ENCODE peak calls at places on chromosomes 16 and 17, in five cellular contexts. F is EL, H is adrenal gland, T is T-helper 1 cell, L is epithelial cell of esophagus. P is an unnamed sample.

GRCh38 chr17:42780816-42781638 is 617 bp downstream of the WNK4 start:
- DNase-seq in F (no peak), H (no peak), T (no peak), L (no peak), P (no peak)

GRCh38 chr16:79928142-79928735 is 327.7 kb upstream of the MAF start:
- DNase-seq in F (no peak), H (no peak), T (no peak), L (no peak), P (no peak)

GRCh38 chr16:88772871-88773811 is 11.9 kb downstream of the PIEZO1 start:
- DNase-seq in F (peak; percentile 96), H (peak; percentile 42), T (no peak), L (peak; percentile 60), P (no peak)

GRCh38 chr16:50366126-50366525 is 2.7 kb downstream of the BRD7 start:
- DNase-seq in F (no peak), H (no peak), T (no peak), L (no peak), P (no peak)

GRCh38 chr17:67223924-67224323 is 21.1 kb downstream of the HELZ start:
- DNase-seq in F (no peak), H (no peak), T (no peak), L (no peak), P (no peak)

GRCh38 chr17:5419356-5419958 is at the start of gene NUP88:
- DNase-seq in F (peak; percentile 99), H (peak; percentile 97), T (peak; percentile 96), L (peak; percentile 93), P (peak; percentile 89)

GRCh38 chr17:82461827-82462524 is 3.4 kb downstream of the NARF start:
- DNase-seq in F (no peak), H (no peak), T (no peak), L (peak; percentile 35), P (no peak)

GRCh38 chr16:3004319-3004718 is 8.4 kb upstream of the CLDN9 start:
- DNase-seq in F (no peak), H (peak; percentile 26), T (no peak), L (peak; percentile 52), P (no peak)

GRCh38 chr17:11705111-11705510 is 106.8 kb downstream of the DNAH9 start:
- DNase-seq in F (no peak), H (peak; percentile 1), T (no peak), L (no peak), P (no peak)

GRCh38 chr17:21679256-21680146 is 12.8 kb upstream of the KCNJ18 start:
- DNase-seq in F (no peak), H (no peak), T (no peak), L (no peak), P (no peak)

GRCh38 chr16:12458591-12459400 is 344.9 kb downstream of the CPPED1 start:
- DNase-seq in F (no peak), H (peak; percentile 44), T (no peak), L (no peak), P (peak; percentile 41)

GRCh38 chr16:13390093-13390985 is 488.9 kb downstream of the SHISA9 start:
- DNase-seq in F (no peak), H (no peak), T (no peak), L (no peak), P (no peak)

GRCh38 chr17:72943826-72944689 is 148.4 kb downstream of the SLC39A11 start:
- DNase-seq in F (no peak), H (no peak), T (no peak), L (no peak), P (no peak)

GRCh38 chr17:75933836-75934235 is 7.0 kb downstream of the FBF1 start:
- DNase-seq in F (no peak), H (no peak), T (no peak), L (no peak), P (no peak)

GRCh38 chr16:87416826-87417471 is 24.8 kb downstream of the MAP1LC3B start:
- DNase-seq in F (peak; percentile 47), H (peak; percentile 71), T (peak; percentile 23), L (peak; percentile 53), P (peak; percentile 30)

GRCh38 chr17:66313995-66314659 is 11.7 kb downstream of the PRKCA start:
- DNase-seq in F (no peak), H (no peak), T (no peak), L (no peak), P (no peak)

GRCh38 chr16:27515874-27516353 is 33.8 kb downstream of the GTF3C1 start:
- DNase-seq in F (peak; percentile 18), H (peak; percentile 13), T (no peak), L (peak; percentile 43), P (no peak)

GRCh38 chr17:19281161-19281560 is 44.0 kb downstream of the EPN2 start:
- DNase-seq in F (no peak), H (no peak), T (no peak), L (no peak), P (no peak)

GRCh38 chr17:66426397-66427033 is 124.1 kb downstream of the PRKCA start:
- DNase-seq in F (peak; percentile 41), H (no peak), T (peak; percentile 32), L (peak; percentile 27), P (peak; percentile 50)

GRCh38 chr16:65510850-65511249 is 389.0 kb upstream of the CDH11 start:
- DNase-seq in F (peak; percentile 2), H (no peak), T (no peak), L (peak; percentile 26), P (no peak)

GRCh38 chr16:1973461-1974156 is 1.8 kb downstream of the TBL3 start:
- DNase-seq in F (no peak), H (no peak), T (no peak), L (no peak), P (no peak)

GRCh38 chr16:5442054-5442453 is 344.5 kb upstream of the EEF2KMT start:
- DNase-seq in F (no peak), H (no peak), T (no peak), L (no peak), P (no peak)

GRCh38 chr17:16448490-16448889 is 33.1 kb downstream of the TRPV2 start:
- DNase-seq in F (no peak), H (no peak), T (no peak), L (no peak), P (no peak)

GRCh38 chr16:11022002-11022401 is 77.6 kb downstream of the CLEC16A start:
- DNase-seq in F (no peak), H (no peak), T (no peak), L (no peak), P (no peak)

GRCh38 chr17:34519286-34519685 is 60.1 kb upstream of the TMEM132E start:
- DNase-seq in F (no peak), H (peak; percentile 10), T (no peak), L (no peak), P (no peak)

GRCh38 chr16:67451704-67452435 is 20.9 kb downstream of the HSD11B2 start:
- DNase-seq in F (no peak), H (no peak), T (no peak), L (no peak), P (no peak)

GRCh38 chr17:27224526-27225315 is 69.2 kb upstream of the WSB1 start:
- DNase-seq in F (peak; percentile 47), H (no peak), T (no peak), L (peak; percentile 58), P (no peak)

GRCh38 chr16:12535535-12536411 is 267.9 kb downstream of the CPPED1 start:
- DNase-seq in F (no peak), H (no peak), T (no peak), L (no peak), P (no peak)

GRCh38 chr16:35146723-35147458 is 1687.5 kb downstream of the TP53TG3F start:
- DNase-seq in F (no peak), H (no peak), T (no peak), L (no peak), P (no peak)

GRCh38 chr17:74147436-74147835 is 56.0 kb upstream of the RPL38 start:
- DNase-seq in F (no peak), H (no peak), T (no peak), L (no peak), P (no peak)

GRCh38 chr17:40818733-40819527 is 3.5 kb downstream of the KRT10 start:
- DNase-seq in F (peak; percentile 86), H (peak; percentile 76), T (peak; percentile 79), L (peak; percentile 85), P (peak; percentile 81)

GRCh38 chr16:50246299-50247122 is 19.8 kb upstream of the ADCY7 start:
- DNase-seq in F (no peak), H (no peak), T (no peak), L (no peak), P (no peak)

GRCh38 chr16:85424260-85425060 is 188.7 kb upstream of the GSE1 start:
- DNase-seq in F (no peak), H (no peak), T (no peak), L (no peak), P (no peak)

GRCh38 chr17:2084129-2084765 is 29.3 kb downstream of the HIC1 start:
- DNase-seq in F (peak; percentile 87), H (peak; percentile 63), T (no peak), L (peak; percentile 58), P (no peak)

GRCh38 chr17:66135896-66136295 is 56.0 kb downstream of the CEP112 start:
- DNase-seq in F (no peak), H (no peak), T (no peak), L (no peak), P (no peak)

GRCh38 chr16:83200005-83200779 is 573.4 kb downstream of the CDH13 start:
- DNase-seq in F (peak; percentile 21), H (no peak), T (no peak), L (peak; percentile 85), P (no peak)